ENCODE peak calls at places on chromosomes 11 and 22, in four cellular contexts. U is fibroblast of mammary gland, H is C1 segment of cervical spinal cord, X is HEK293T. T is an unnamed sample.

GRCh38 chr22:42368379-42369249 is 63.6 kb downstream of the NFAM1 start:
- DNase-seq in H (no peak), U (no peak), X (no peak), T (no peak)

GRCh38 chr11:64869571-64870175 is 8.7 kb downstream of the EHD1 start:
- DNase-seq in X (peak), U (no peak), H (no peak), T (no peak)

GRCh38 chr11:65381721-65382035 is 768 bp downstream of the SLC25A45 start:
- DNase-seq in U (peak), X (peak), H (no peak), T (peak)

GRCh38 chr11:57604289-57605010 is 7.0 kb downstream of the SERPING1 start:
- DNase-seq in H (no peak), U (no peak), X (no peak), T (no peak)

GRCh38 chr22:40509401-40510134 is 127.0 kb downstream of the MRTFA start:
- DNase-seq in H (no peak), U (peak), X (no peak), T (no peak)

GRCh38 chr11:119149371-119150275 is 771 bp downstream of the ABCG4 start:
- DNase-seq in X (peak), H (no peak), U (no peak), T (no peak)

GRCh38 chr11:47464479-47464878 is 15.5 kb upstream of the RAPSN start:
- DNase-seq in H (no peak), U (peak), X (no peak), T (no peak)

GRCh38 chr11:2482745-2483144 is 37.9 kb downstream of the KCNQ1 start:
- DNase-seq in X (peak), H (no peak), U (no peak), T (no peak)

GRCh38 chr22:37314315-37315046 is 32.2 kb downstream of the CYTH4 start:
- DNase-seq in U (no peak), X (no peak), H (no peak), T (no peak)

GRCh38 chr11:121456816-121457431 is 4.2 kb upstream of the SORL1-AS1 start:
- DNase-seq in H (no peak), U (no peak), X (no peak), T (no peak)

GRCh38 chr11:94149435-94149834 is 20.8 kb downstream of the PANX1 start:
- DNase-seq in H (no peak), X (no peak), U (peak), T (no peak)

GRCh38 chr11:66950113-66950535 is 8.1 kb downstream of the PC start:
- DNase-seq in U (peak), H (no peak), X (peak), T (peak)

GRCh38 chr11:17528906-17529813 is 15.1 kb downstream of the USH1C start:
- DNase-seq in U (no peak), X (no peak), H (no peak), T (no peak)

GRCh38 chr11:46238967-46239800 is 38.3 kb upstream of the CREB3L1 start:
- DNase-seq in X (peak), H (peak), U (peak), T (peak)

GRCh38 chr11:128914216-128915147 is 23.3 kb downstream of the KCNJ5 start:
- DNase-seq in X (no peak), H (no peak), U (no peak), T (no peak)

GRCh38 chr11:3095712-3096361 is 38.6 kb upstream of the CARS1 start:
- DNase-seq in H (no peak), X (no peak), U (peak), T (no peak)

GRCh38 chr11:90332415-90332814 is 109.6 kb upstream of the CHORDC1 start:
- DNase-seq in U (no peak), X (no peak), H (no peak), T (no peak)

GRCh38 chr22:42885446-42885845 is 28.4 kb upstream of the ARFGAP3 start:
- DNase-seq in X (no peak), H (no peak), U (peak), T (no peak)

GRCh38 chr11:120327311-120327710 is 2.2 kb downstream of the TLCD5 start:
- DNase-seq in U (no peak), H (no peak), X (no peak), T (no peak)

GRCh38 chr11:79510948-79511347 is 70.1 kb upstream of the TENM4 start:
- DNase-seq in X (no peak), U (no peak), H (no peak), T (no peak)

GRCh38 chr11:131077340-131077739 is 161.1 kb upstream of the SNX19 start:
- DNase-seq in U (peak), X (no peak), H (no peak), T (no peak)

GRCh38 chr22:47298017-47298820 is 535.8 kb downstream of the TBC1D22A start:
- DNase-seq in H (no peak), U (no peak), X (no peak), T (no peak)

GRCh38 chr11:116485425-116485824 is 287.4 kb downstream of the BUD13 start:
- DNase-seq in H (no peak), X (no peak), U (no peak), T (no peak)

GRCh38 chr11:118521892-118522311 is 5.4 kb upstream of the TTC36 start:
- DNase-seq in U (no peak), X (no peak), H (no peak), T (no peak)

GRCh38 chr11:72951193-72951592 is 137.0 kb downstream of the ATG16L2 start:
- DNase-seq in U (peak), H (no peak), X (no peak), T (no peak)

GRCh38 chr11:118883368-118884071 is at the start of gene CXCR5:
- DNase-seq in U (no peak), H (no peak), X (no peak), T (no peak)

GRCh38 chr22:22892096-22893052 is 4.8 kb downstream of the IGLL5 start:
- DNase-seq in H (no peak), X (no peak), U (no peak), T (no peak)

GRCh38 chr22:46653596-46653995 is 33.4 kb downstream of the GRAMD4 start:
- DNase-seq in H (no peak), U (no peak), X (no peak), T (no peak)

GRCh38 chr11:2096919-2097301 is 42.3 kb downstream of the IGF2 start:
- DNase-seq in X (no peak), U (peak), H (no peak), T (no peak)

GRCh38 chr11:1126491-1126926 is 31.2 kb upstream of the MUC5AC start:
- DNase-seq in X (no peak), U (no peak), H (no peak), T (no peak)

GRCh38 chr11:114075891-114076441 is 16.5 kb downstream of the ZBTB16 start:
- DNase-seq in U (peak), H (no peak), X (peak), T (peak)

GRCh38 chr11:93515438-93515837 is 27.8 kb downstream of the SMCO4 start:
- DNase-seq in U (no peak), X (no peak), H (no peak), T (no peak)

T was measured in HCT116.